ENCODE peak calls at places on chromosomes 6 and 20, in six cellular contexts. One of them, this sample, is unnamed.

GRCh38 chr20:60900581-60900980 is 351.5 kb upstream of the CDH4 start:
- DNase-seq in H54: no peak
- DNase-seq in non-pigmented ciliary epithelial cell: no peak
- DNase-seq in mesendoderm: peak
- DNase-seq in NCI-H345: no peak
- DNase-seq in HT1080: no peak
- DNase-seq in this sample: no peak

GRCh38 chr6:41733707-41734665 is 1.4 kb downstream of the TFEB start:
- DNase-seq in H54: peak
- DNase-seq in non-pigmented ciliary epithelial cell: no peak
- DNase-seq in mesendoderm: peak
- DNase-seq in NCI-H345: peak
- DNase-seq in HT1080: peak
- DNase-seq in this sample: peak

GRCh38 chr20:36181934-36182603 is 27.5 kb downstream of the EPB41L1 start:
- DNase-seq in H54: peak
- DNase-seq in non-pigmented ciliary epithelial cell: peak
- DNase-seq in mesendoderm: no peak
- DNase-seq in NCI-H345: no peak
- DNase-seq in HT1080: peak
- DNase-seq in this sample: no peak

GRCh38 chr6:36357872-36358234 is 21.2 kb upstream of the BNIP5 start:
- DNase-seq in H54: no peak
- DNase-seq in non-pigmented ciliary epithelial cell: no peak
- DNase-seq in mesendoderm: no peak
- DNase-seq in NCI-H345: no peak
- DNase-seq in HT1080: no peak
- DNase-seq in this sample: no peak

GRCh38 chr6:133895573-133896343 is 6.8 kb downstream of the TCF21 start:
- DNase-seq in H54: no peak
- DNase-seq in non-pigmented ciliary epithelial cell: no peak
- DNase-seq in mesendoderm: peak
- DNase-seq in NCI-H345: no peak
- DNase-seq in HT1080: no peak
- DNase-seq in this sample: no peak

GRCh38 chr6:44494011-44494501 is 106.5 kb downstream of the CDC5L start:
- DNase-seq in H54: peak
- DNase-seq in non-pigmented ciliary epithelial cell: peak
- DNase-seq in mesendoderm: peak
- DNase-seq in NCI-H345: no peak
- DNase-seq in HT1080: peak
- DNase-seq in this sample: no peak

GRCh38 chr6:3411967-3412778 is 44.7 kb downstream of the SLC22A23 start:
- DNase-seq in H54: no peak
- DNase-seq in non-pigmented ciliary epithelial cell: no peak
- DNase-seq in mesendoderm: no peak
- DNase-seq in NCI-H345: no peak
- DNase-seq in HT1080: no peak
- DNase-seq in this sample: no peak

GRCh38 chr6:138564170-138564721 is 65.0 kb upstream of the NHSL1 start:
- DNase-seq in H54: no peak
- DNase-seq in non-pigmented ciliary epithelial cell: no peak
- DNase-seq in mesendoderm: no peak
- DNase-seq in NCI-H345: no peak
- DNase-seq in HT1080: no peak
- DNase-seq in this sample: no peak

GRCh38 chr6:53159558-53159957 is 10.9 kb upstream of the GCM1 start:
- DNase-seq in H54: no peak
- DNase-seq in non-pigmented ciliary epithelial cell: no peak
- DNase-seq in mesendoderm: peak
- DNase-seq in NCI-H345: no peak
- DNase-seq in HT1080: no peak
- DNase-seq in this sample: no peak

GRCh38 chr20:57912227-57912582 is 202.4 kb upstream of the PMEPA1 start:
- DNase-seq in H54: no peak
- DNase-seq in non-pigmented ciliary epithelial cell: no peak
- DNase-seq in mesendoderm: no peak
- DNase-seq in NCI-H345: no peak
- DNase-seq in HT1080: no peak
- DNase-seq in this sample: no peak

GRCh38 chr6:11208267-11208666 is 24.2 kb downstream of the NEDD9 start:
- DNase-seq in H54: no peak
- DNase-seq in non-pigmented ciliary epithelial cell: no peak
- DNase-seq in mesendoderm: peak
- DNase-seq in NCI-H345: no peak
- DNase-seq in HT1080: no peak
- DNase-seq in this sample: no peak

GRCh38 chr6:3350252-3350826 is 91.6 kb downstream of the PSMG4 start:
- DNase-seq in H54: no peak
- DNase-seq in non-pigmented ciliary epithelial cell: no peak
- DNase-seq in mesendoderm: no peak
- DNase-seq in NCI-H345: no peak
- DNase-seq in HT1080: no peak
- DNase-seq in this sample: no peak